ENCODE peak calls at places on chromosomes 1 and 21, in seven cellular contexts. K is Caco-2, T is uterus, U is HepG2, J is fibroblast of the aortic adventitia, L is neural progenitor cell, B is A549. V is an unnamed sample.

GRCh38 chr1:88035578-88035977 is 648.5 kb upstream of the PKN2 start:
- DNase-seq in K (no peak), T (no peak), U (no peak), J (no peak), L (no peak), B (no peak), V (no peak)

GRCh38 chr1:171898956-171899355 is 57.7 kb downstream of the DNM3 start:
- DNase-seq in K (no peak), T (no peak), U (no peak), J (no peak), L (peak), B (no peak), V (no peak)

GRCh38 chr1:180815188-180815587 is 97.5 kb upstream of the KIAA1614 start:
- DNase-seq in K (peak), T (no peak), U (peak), J (no peak), L (no peak), B (no peak), V (no peak)

GRCh38 chr1:211036701-211037494 is 97.0 kb downstream of the KCNH1 start:
- DNase-seq in K (no peak), T (no peak), U (peak), J (no peak), L (no peak), B (peak), V (peak)

GRCh38 chr21:18274370-18274769 is 29.7 kb downstream of the CHODL start:
- DNase-seq in K (no peak), T (no peak), U (no peak), J (no peak), L (no peak), B (no peak), V (no peak)

GRCh38 chr1:237911911-237912310 is 21.2 kb upstream of the ZP4 start:
- DNase-seq in K (no peak), T (no peak), U (no peak), J (no peak), L (no peak), B (no peak), V (no peak)

GRCh38 chr1:153699116-153699515 is 20.6 kb downstream of the NPR1 start:
- DNase-seq in K (no peak), T (no peak), U (no peak), J (peak), L (no peak), B (no peak), V (peak)

GRCh38 chr1:162357681-162358266 is 18.9 kb downstream of the SPATA46 start:
- DNase-seq in K (peak), T (no peak), U (peak), J (peak), L (peak), B (peak), V (no peak)

GRCh38 chr21:13368200-13368599 is 241.4 kb upstream of the POTED start:
- DNase-seq in K (no peak), T (no peak), U (no peak), J (no peak), L (no peak), B (no peak), V (no peak)

GRCh38 chr21:34544032-34544496 is 32.1 kb upstream of the KCNE1 start:
- DNase-seq in K (peak), T (peak), U (peak), J (peak), L (peak), B (peak), V (no peak)

GRCh38 chr1:231619257-231619634 is 7.3 kb upstream of the DISC1 start:
- DNase-seq in K (no peak), T (no peak), U (no peak), J (no peak), L (no peak), B (no peak), V (no peak)

GRCh38 chr1:25705699-25706098 is 89.1 kb downstream of the MAN1C1 start:
- DNase-seq in K (no peak), T (peak), U (no peak), J (no peak), L (no peak), B (no peak), V (no peak)

GRCh38 chr1:39609618-39610331 is 29.7 kb downstream of the HEYL start:
- DNase-seq in K (peak), T (peak), U (peak), J (no peak), L (peak), B (peak), V (no peak)

GRCh38 chr1:204377800-204378608 is 18.3 kb upstream of the PLEKHA6 start:
- DNase-seq in K (peak), T (no peak), U (peak), J (no peak), L (peak), B (peak), V (no peak)

GRCh38 chr21:35053356-35054096 is 4.4 kb upstream of the RUNX1 start:
- DNase-seq in K (no peak), T (no peak), U (peak), J (peak), L (peak), B (no peak), V (no peak)

GRCh38 chr21:35616090-35616489 is 444.2 kb downstream of the SETD4 start:
- DNase-seq in K (no peak), T (no peak), U (no peak), J (peak), L (no peak), B (peak), V (peak)

GRCh38 chr1:1915911-1916835 is 1.1 kb downstream of the CALML6 start:
- DNase-seq in K (no peak), T (no peak), U (no peak), J (no peak), L (no peak), B (no peak), V (no peak)

GRCh38 chr1:84700065-84700464 is 9.8 kb upstream of the SSX2IP start:
- DNase-seq in K (no peak), T (no peak), U (no peak), J (no peak), L (no peak), B (no peak), V (no peak)

GRCh38 chr1:174818951-174819350 is 180.8 kb upstream of the CACYBP start:
- DNase-seq in K (no peak), T (no peak), U (no peak), J (no peak), L (no peak), B (no peak), V (no peak)

GRCh38 chr1:112557385-112557784 is 48.6 kb downstream of the WNT2B start:
- DNase-seq in K (no peak), T (no peak), U (no peak), J (peak), L (no peak), B (no peak), V (no peak)

GRCh38 chr1:16181887-16182719 is 26.2 kb upstream of the EPHA2 start:
- DNase-seq in K (peak), T (peak), U (peak), J (peak), L (peak), B (peak), V (peak)

GRCh38 chr1:21651214-21652042 is 17.7 kb downstream of the RAP1GAP start:
- DNase-seq in K (peak), T (peak), U (no peak), J (no peak), L (peak), B (no peak), V (no peak)

GRCh38 chr1:18557621-18558465 is 72.8 kb upstream of the PAX7 start:
- DNase-seq in K (peak), T (no peak), U (peak), J (no peak), L (peak), B (peak), V (no peak)

GRCh38 chr1:23643668-23644554 is 47.7 kb upstream of the RPL11 start:
- DNase-seq in K (no peak), T (no peak), U (no peak), J (no peak), L (peak), B (no peak), V (no peak)

GRCh38 chr1:224678168-224678567 is 62.1 kb downstream of the CNIH3 start:
- DNase-seq in K (no peak), T (no peak), U (no peak), J (no peak), L (peak), B (no peak), V (no peak)

GRCh38 chr1:175129644-175129996 is 62.0 kb downstream of the TNN start:
- DNase-seq in K (no peak), T (no peak), U (no peak), J (peak), L (no peak), B (no peak), V (no peak)

GRCh38 chr1:180921891-180922636 is 9.4 kb downstream of the KIAA1614 start:
- DNase-seq in K (no peak), T (no peak), U (no peak), J (no peak), L (no peak), B (no peak), V (no peak)

GRCh38 chr1:46612937-46613660 is 3.5 kb downstream of the MOB3C start:
- DNase-seq in K (no peak), T (no peak), U (no peak), J (no peak), L (peak), B (no peak), V (no peak)

GRCh38 chr21:18041012-18041411 is 203.6 kb upstream of the CHODL start:
- DNase-seq in K (peak), T (no peak), U (peak), J (no peak), L (peak), B (no peak), V (no peak)

GRCh38 chr1:39158330-39159086 is 46.0 kb upstream of the MACF1 start:
- DNase-seq in K (peak), T (no peak), U (peak), J (no peak), L (peak), B (peak), V (no peak)

GRCh38 chr1:65698590-65698989 is 94.1 kb upstream of the PDE4B start:
- DNase-seq in K (no peak), T (no peak), U (no peak), J (no peak), L (no peak), B (no peak), V (no peak)

GRCh38 chr1:21346304-21347071 is 56.2 kb upstream of the ECE1 start:
- DNase-seq in K (no peak), T (no peak), U (no peak), J (no peak), L (no peak), B (no peak), V (no peak)

GRCh38 chr1:12125422-12126355 is 41.1 kb upstream of the TNFRSF1B start:
- DNase-seq in K (no peak), T (no peak), U (no peak), J (peak), L (peak), B (no peak), V (no peak)

GRCh38 chr1:212520746-212521145 is 87.8 kb upstream of the ATF3 start:
- DNase-seq in K (no peak), T (no peak), U (no peak), J (no peak), L (no peak), B (no peak), V (no peak)

GRCh38 chr1:50179639-50180038 is 70.9 kb downstream of the ELAVL4 start:
- DNase-seq in K (no peak), T (no peak), U (no peak), J (no peak), L (no peak), B (no peak), V (no peak)

DNA sequence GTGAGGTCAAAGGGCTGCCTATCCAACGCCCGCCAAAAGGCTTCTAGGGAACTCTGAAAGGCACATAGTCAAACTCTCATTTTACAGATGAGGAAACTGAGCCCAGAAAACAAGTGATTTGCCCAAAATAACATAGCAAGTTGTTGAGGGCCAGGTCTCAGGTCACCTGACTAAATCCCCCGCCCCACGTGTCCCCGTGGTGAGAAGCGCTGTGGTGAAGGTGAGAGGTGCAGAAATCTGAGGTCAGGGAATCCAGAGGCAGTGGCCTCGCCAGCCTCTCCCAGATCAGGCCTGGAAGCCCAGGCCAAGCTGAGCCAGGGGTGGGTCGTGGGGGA is 5.1 kb downstream of the HDGF start:
- DNase-seq in K (no peak), T (no peak), U (no peak), J (no peak), L (no peak), B (no peak), V (no peak)
- H3K4me3 ChIP-seq in K (peak), T (peak), U (peak), J (peak), L (peak), B (peak), V (peak)

DNA sequence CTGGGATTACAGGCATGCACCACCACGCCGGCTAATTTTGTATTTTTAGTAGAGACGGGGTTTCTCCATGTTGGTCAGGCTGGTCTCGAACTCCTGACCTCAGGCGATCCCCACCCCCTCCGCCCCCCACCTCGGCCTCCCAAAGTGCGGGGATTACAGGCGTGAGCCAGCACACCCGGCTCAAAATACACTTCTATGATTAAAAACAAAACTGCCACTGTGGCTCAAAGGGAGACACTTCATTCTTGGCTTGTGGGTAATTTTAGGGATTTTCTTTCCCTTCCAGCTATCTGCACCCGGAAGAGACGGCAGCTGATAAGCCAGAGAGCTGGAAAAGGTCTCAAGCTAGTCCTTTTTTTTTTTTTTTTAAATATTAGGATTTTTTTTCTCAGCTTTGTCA is 24.5 kb downstream of the TMPRSS2 start:
- DNase-seq in K (no peak), T (no peak), U (no peak), J (no peak), L (no peak), B (no peak), V (no peak)
- TF ChIP-seq CTCF in K (no peak), T (no peak), U (no peak), J (no peak), L (no peak), B (no peak), V (no peak)

GRCh38 chr1:3541930-3542329 is 69.4 kb downstream of the MEGF6 start:
- DNase-seq in K (no peak), T (peak), U (no peak), J (peak), L (no peak), B (no peak), V (no peak)

GRCh38 chr1:3543076-3544049 is 67.9 kb downstream of the MEGF6 start:
- DNase-seq in K (no peak), T (peak), U (no peak), J (peak), L (peak), B (peak), V (peak)

GRCh38 chr1:3544050-3544977 is 67.0 kb downstream of the MEGF6 start:
- DNase-seq in K (no peak), T (no peak), U (no peak), J (no peak), L (no peak), B (no peak), V (no peak)

GRCh38 chr1:3541465-3541864 is 69.8 kb downstream of the MEGF6 start:
- DNase-seq in K (no peak), T (no peak), U (no peak), J (no peak), L (no peak), B (no peak), V (no peak)

DNA sequence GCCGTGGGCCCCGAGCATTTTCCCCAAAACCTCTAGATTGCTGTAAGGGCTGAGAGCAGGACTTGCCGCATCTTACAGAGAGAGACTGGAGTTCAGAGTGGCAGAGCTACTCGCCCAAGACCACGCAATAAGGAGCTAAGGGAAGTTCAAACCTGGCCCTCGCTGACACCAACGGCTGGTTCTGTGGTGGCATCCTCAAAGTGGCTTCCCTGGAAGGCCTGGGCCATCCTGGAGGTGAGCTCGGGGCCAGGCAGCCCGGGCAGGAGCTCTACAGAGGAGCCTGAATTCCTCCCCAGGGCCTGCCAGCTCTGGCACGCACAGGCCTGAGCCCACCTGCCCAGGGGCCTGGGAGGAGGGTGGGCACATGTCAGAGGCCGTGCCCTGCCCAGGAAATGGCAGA is 68.7 kb downstream of the MEGF6 start:
- DNase-seq in K (no peak), T (no peak), U (no peak), J (peak), L (no peak), B (no peak), V (no peak)
- H3K4me3 ChIP-seq in K (no peak), T (no peak), U (no peak), J (no peak), L (no peak), B (no peak), V (no peak)

DNA sequence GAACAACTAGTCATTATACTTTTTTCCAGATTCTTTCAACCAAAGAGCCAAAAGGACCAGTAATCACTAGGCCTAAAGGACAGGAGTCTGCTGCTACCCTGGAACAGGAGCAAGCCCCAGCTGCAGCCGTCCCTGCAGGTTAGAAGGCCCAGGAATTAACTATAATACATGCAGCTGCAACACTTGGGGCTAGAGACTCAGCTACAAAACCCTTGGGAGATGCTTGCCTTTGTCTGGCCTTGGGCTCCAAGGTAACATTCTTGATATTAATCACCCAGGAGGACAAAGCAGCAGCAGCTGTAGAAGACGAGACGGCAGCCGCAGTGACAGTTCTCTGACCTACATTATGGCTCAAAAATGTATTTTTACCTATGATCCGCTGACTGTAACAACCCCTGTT is 841.2 kb upstream of the ADGRL4 start:
- DNase-seq in K (no peak), T (no peak), U (no peak), J (no peak), L (peak), B (no peak), V (no peak)
- TF ChIP-seq CTCF in K (no peak), T (no peak), U (no peak), J (no peak), L (no peak), B (no peak), V (no peak)

DNA sequence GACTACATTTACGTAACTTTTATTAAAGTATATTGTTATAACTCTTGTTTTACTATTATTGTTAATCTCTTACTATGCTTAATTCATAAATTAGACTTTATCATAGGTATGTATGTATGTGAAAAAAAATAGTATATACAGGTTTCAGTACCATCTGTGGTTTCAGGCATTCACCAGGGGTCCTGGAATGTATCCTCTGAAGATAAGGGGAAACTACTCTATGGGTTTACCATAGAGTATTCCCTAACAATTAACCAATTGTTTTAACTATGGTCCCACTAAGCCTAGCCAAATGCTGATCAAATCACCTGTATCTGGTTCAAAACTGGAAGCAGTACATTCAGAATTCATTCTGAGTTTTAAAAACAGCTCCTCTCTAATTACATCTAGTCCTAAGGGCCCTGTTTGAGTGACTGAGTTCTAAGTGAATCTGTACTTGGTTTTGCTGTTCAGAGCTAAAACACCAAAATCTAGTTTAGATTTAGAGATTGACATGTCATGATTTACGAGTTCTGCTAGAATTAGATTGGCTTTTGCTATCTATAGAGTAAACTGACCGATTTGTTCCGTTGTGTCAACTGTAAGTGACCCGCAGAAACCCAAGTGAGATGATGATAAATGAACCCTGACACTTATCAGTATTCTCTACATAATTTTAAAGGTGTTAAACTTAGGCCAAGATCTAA is 93.5 kb upstream of the GNG4 start:
- DNase-seq in K (no peak), T (no peak), U (no peak), J (no peak), L (no peak), B (no peak), V (no peak)
- H3K4me3 ChIP-seq in K (no peak), T (no peak), U (no peak), J (no peak), L (no peak), B (no peak), V (no peak)

DNA sequence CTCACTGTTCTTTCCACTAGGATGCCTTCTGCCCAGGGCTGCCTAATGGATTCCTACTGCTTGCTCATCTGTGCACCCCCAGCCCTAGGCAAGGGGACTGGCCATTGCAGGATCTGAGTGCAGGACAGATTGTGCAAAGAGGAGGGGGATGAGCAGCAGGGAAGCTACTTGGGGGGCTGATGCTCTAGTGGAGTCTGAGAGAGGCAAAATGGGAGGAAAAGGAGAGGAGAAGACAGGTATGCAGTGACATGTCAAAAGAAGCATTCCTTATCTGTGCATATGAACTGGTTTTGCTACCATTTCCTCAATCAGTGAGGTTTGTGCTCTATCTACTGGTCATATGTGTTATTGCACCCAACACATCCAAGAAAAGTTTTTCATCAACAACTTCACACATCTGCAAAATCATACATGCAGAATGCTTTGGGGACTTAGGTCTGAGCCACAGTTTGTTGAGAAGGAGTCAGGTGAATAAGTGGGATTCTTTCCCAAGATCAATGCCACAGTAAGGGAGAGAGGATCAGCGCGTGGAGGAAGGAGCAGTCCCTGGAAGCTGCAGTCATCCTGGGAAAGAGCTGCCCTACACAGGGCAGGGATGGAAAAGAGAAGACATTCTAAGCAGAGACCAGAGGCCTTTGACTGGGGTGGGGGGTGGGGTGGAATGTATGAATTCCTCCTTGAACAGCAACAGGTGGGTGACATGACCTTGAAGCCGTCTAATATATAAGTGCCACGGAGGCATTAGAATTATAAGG is 14.4 kb downstream of the SLC5A9 start:
- DNase-seq in K (peak), T (no peak), U (peak), J (peak), L (peak), B (peak), V (no peak)
- TF ChIP-seq CTCF in K (peak), T (peak), U (peak), J (peak), L (peak), B (peak), V (peak)

GRCh38 chr1:29259802-29260441 is 23.6 kb downstream of the PTPRU start:
- DNase-seq in K (no peak), T (peak), U (no peak), J (peak), L (peak), B (no peak), V (no peak)
- H3K4me3 ChIP-seq in K (no peak), T (peak), U (no peak), J (peak), L (peak), B (no peak), V (peak)

V was measured in AG04449.